ENCODE peak calls at places on chromosomes 2 and 18, in seven cellular contexts. X is T-helper 2 cell; A is activated naive CD8-positive, alpha-beta T cell treated with anti-CD3 and anti-CD28 coated beads, Interleukin-2, amount 50 U/mL, for 24 hours; V is foreskin fibroblast; C is A172; B is LoVo; M is fibroblast of pulmonary artery. Z is an unnamed sample.
A peak's percentile ranks its signal among the peaks of the same experiment; 100 is the strongest.

GRCh38 chr2:220044383-220044782 is 417.0 kb downstream of the SLC4A3 start:
- DNase-seq in X (no peak), A (no peak), V (peak; percentile 9), C (no peak), B (no peak), M (no peak), Z (no peak)

GRCh38 chr2:24050041-24050655 is 607 bp downstream of the FKBP1B start:
- DNase-seq in X (no peak), A (peak; percentile 31), V (peak; percentile 51), C (no peak), B (no peak), M (peak; percentile 21), Z (peak; percentile 27)

GRCh38 chr2:122622896-122623295 is 867.4 kb downstream of the TSN start:
- DNase-seq in X (no peak), A (no peak), V (no peak), C (no peak), B (no peak), M (no peak), Z (no peak)

GRCh38 chr2:239411117-239411516 is 10.3 kb upstream of the HDAC4 start:
- DNase-seq in X (no peak), A (no peak), V (no peak), C (no peak), B (no peak), M (no peak), Z (no peak)

GRCh38 chr2:73112913-73113633 is at the start of gene RAB11FIP5:
- DNase-seq in X (peak; percentile 80), A (peak; percentile 77), V (peak; percentile 93), C (peak; percentile 76), B (peak; percentile 87), M (peak; percentile 76), Z (peak; percentile 85)

GRCh38 chr2:199973703-199974102 is 18.3 kb downstream of the MAIP1 start:
- DNase-seq in X (no peak), A (no peak), V (peak; percentile 76), C (peak; percentile 19), B (peak; percentile 66), M (peak; percentile 70), Z (peak; percentile 68)

GRCh38 chr18:60599267-60599666 is 226.7 kb upstream of the MC4R start:
- DNase-seq in X (no peak), A (no peak), V (no peak), C (no peak), B (no peak), M (no peak), Z (no peak)

GRCh38 chr18:63073481-63073880 is 246.1 kb downstream of the BCL2 start:
- DNase-seq in X (no peak), A (no peak), V (no peak), C (no peak), B (no peak), M (no peak), Z (no peak)

GRCh38 chr18:2978208-2978607 is 34.7 kb downstream of the LPIN2 start:
- DNase-seq in X (no peak), A (no peak), V (no peak), C (peak; percentile 46), B (no peak), M (no peak), Z (peak; percentile 67)

GRCh38 chr18:69469444-69469919 is 68.8 kb downstream of the DOK6 start:
- DNase-seq in X (peak; percentile 9), A (peak; percentile 47), V (peak; percentile 6), C (peak; percentile 44), B (peak; percentile 12), M (no peak), Z (peak; percentile 26)

GRCh38 chr2:23502096-23502495 is 117.1 kb downstream of the KLHL29 start:
- DNase-seq in X (no peak), A (no peak), V (peak; percentile 77), C (no peak), B (no peak), M (peak; percentile 52), Z (peak; percentile 66)

GRCh38 chr2:37414470-37414949 is 70.1 kb downstream of the QPCT start:
- DNase-seq in X (peak; percentile 25), A (no peak), V (peak; percentile 79), C (peak; percentile 84), B (peak; percentile 57), M (peak; percentile 86), Z (peak; percentile 83)

GRCh38 chr18:74299746-74300145 is 8.0 kb upstream of the CYB5A start:
- DNase-seq in X (no peak), A (no peak), V (peak; percentile 45), C (peak; percentile 16), B (peak; percentile 14), M (peak; percentile 26), Z (no peak)

GRCh38 chr2:120654383-120655134 is 81.1 kb upstream of the GLI2 start:
- DNase-seq in X (no peak), A (no peak), V (no peak), C (no peak), B (no peak), M (no peak), Z (no peak)

GRCh38 chr2:172693529-172694185 is 42.0 kb upstream of the RAPGEF4 start:
- DNase-seq in X (no peak), A (no peak), V (peak; percentile 76), C (peak; percentile 26), B (no peak), M (peak; percentile 41), Z (peak; percentile 45)

GRCh38 chr18:12032786-12033642 is 51.7 kb downstream of the IMPA2 start:
- DNase-seq in X (no peak), A (no peak), V (peak; percentile 72), C (peak; percentile 52), B (no peak), M (peak; percentile 54), Z (peak; percentile 52)

GRCh38 chr2:236714061-236714460 is 144.4 kb downstream of the ACKR3 start:
- DNase-seq in X (no peak), A (no peak), V (no peak), C (peak; percentile 52), B (no peak), M (no peak), Z (no peak)

GRCh38 chr18:67730884-67731283 is 214.4 kb upstream of the DSEL start:
- DNase-seq in X (no peak), A (no peak), V (peak; percentile 84), C (peak; percentile 33), B (no peak), M (peak; percentile 45), Z (peak; percentile 15)

GRCh38 chr2:120861576-120862191 is 126.0 kb downstream of the GLI2 start:
- DNase-seq in X (no peak), A (no peak), V (no peak), C (no peak), B (no peak), M (no peak), Z (no peak)

Z was measured in cardiac fibroblast.